ENCODE peak calls at places on chromosomes 3 and 15, in five cellular contexts. Q is Panc1, Z is body of pancreas, N is brain microvascular endothelial cell, Y is lower lobe of right lung. A is an unnamed sample.

GRCh38 chr15:60563539-60564404 is 84.8 kb upstream of the ICE2 start:
- DNase-seq in Q (no peak), N (no peak), Z (no peak), Y (no peak), A (no peak)

GRCh38 chr3:177914224-177914623 is 622.0 kb upstream of the KCNMB2 start:
- DNase-seq in Y (no peak), Z (no peak), Q (no peak), N (no peak), A (no peak)

GRCh38 chr3:38138347-38139190 is at the start of gene MYD88:
- DNase-seq in Z (peak), N (peak), Y (peak), Q (no peak), A (no peak)

GRCh38 chr15:61196156-61196555 is 32.9 kb downstream of the RORA start:
- DNase-seq in N (no peak), Q (no peak), Z (no peak), Y (no peak), A (no peak)

GRCh38 chr15:66701422-66702034 is 508 bp upstream of the SMAD6 start:
- DNase-seq in Y (peak), N (peak), Q (no peak), Z (no peak), A (peak)

GRCh38 chr3:192223815-192224214 is 503.5 kb downstream of the FGF12 start:
- DNase-seq in Z (no peak), Q (no peak), N (no peak), Y (no peak), A (no peak)

GRCh38 chr3:12840591-12841084 is 727 bp downstream of the RPL32 start:
- DNase-seq in Y (no peak), N (no peak), Q (no peak), Z (no peak), A (no peak)

GRCh38 chr3:78978037-78978436 is 789.8 kb downstream of the ROBO1 start:
- DNase-seq in Z (no peak), N (no peak), Q (no peak), Y (no peak), A (no peak)

GRCh38 chr3:12959838-12960378 is 113.3 kb downstream of the IQSEC1 start:
- DNase-seq in Q (no peak), N (no peak), Z (no peak), Y (peak), A (no peak)

GRCh38 chr3:126551066-126551838 is 7.5 kb downstream of the C3orf22 start:
- DNase-seq in Z (no peak), Y (peak), N (no peak), Q (no peak), A (peak)

GRCh38 chr15:85443593-85444328 is 63.4 kb downstream of the AKAP13 start:
- DNase-seq in Y (no peak), Q (peak), Z (peak), N (peak), A (no peak)

GRCh38 chr15:28109626-28110415 is 10.7 kb upstream of the OCA2 start:
- DNase-seq in N (no peak), Z (no peak), Y (no peak), Q (no peak), A (no peak)

GRCh38 chr3:158213461-158213860 is 103.6 kb downstream of the RSRC1 start:
- DNase-seq in N (no peak), Z (no peak), Q (no peak), Y (no peak), A (no peak)

GRCh38 chr3:61574854-61575253 is 13.5 kb downstream of the PTPRG start:
- DNase-seq in Q (no peak), Z (no peak), N (peak), Y (no peak), A (no peak)

GRCh38 chr3:121153851-121154250 is 245.8 kb downstream of the STXBP5L start:
- DNase-seq in Y (no peak), Q (no peak), N (no peak), Z (no peak), A (no peak)

GRCh38 chr15:32870240-32871033 is 152.6 kb downstream of the GREM1 start:
- DNase-seq in Q (peak), N (peak), Y (no peak), Z (no peak), A (no peak)

GRCh38 chr3:196323723-196324122 is 5.7 kb upstream of the DYNLT2B start:
- DNase-seq in N (no peak), Q (no peak), Z (no peak), Y (no peak), A (peak)

GRCh38 chr3:149390772-149391212 is 13.3 kb upstream of the TM4SF1 start:
- DNase-seq in Z (no peak), N (peak), Y (no peak), Q (no peak), A (no peak)

GRCh38 chr3:3200632-3201212 is 21.2 kb upstream of the CRBN start:
- DNase-seq in Z (peak), Q (peak), Y (no peak), N (peak), A (peak)

GRCh38 chr3:171526146-171526545 is 65.9 kb upstream of the TNIK start:
- DNase-seq in Q (no peak), Y (no peak), N (peak), Z (no peak), A (no peak)

GRCh38 chr15:76328962-76329361 is 7.6 kb upstream of the ISL2 start:
- DNase-seq in Z (no peak), N (no peak), Y (no peak), Q (no peak), A (no peak)

GRCh38 chr15:37111427-37111717 is 11.0 kb upstream of the MEIS2 start:
- DNase-seq in Q (no peak), Y (no peak), Z (no peak), N (no peak), A (peak)

GRCh38 chr15:52262364-52262763 is 33.2 kb downstream of the MYO5C start:
- DNase-seq in N (no peak), Q (no peak), Y (no peak), Z (no peak), A (no peak)

GRCh38 chr15:29094711-29095110 is 174.9 kb downstream of the NSMCE3 start:
- DNase-seq in Z (no peak), Q (no peak), Y (no peak), N (no peak), A (no peak)

GRCh38 chr3:51389423-51390183 is 1.5 kb upstream of the RBM15B start:
- DNase-seq in Z (peak), Q (peak), Y (peak), N (peak), A (peak)

GRCh38 chr3:59150039-59150438 is 100.2 kb upstream of the CFAP20DC start:
- DNase-seq in N (no peak), Z (no peak), Q (no peak), Y (no peak), A (no peak)

GRCh38 chr15:100493213-100493612 is 35.5 kb downstream of the CERS3 start:
- DNase-seq in Y (no peak), Z (no peak), N (no peak), Q (no peak), A (no peak)

GRCh38 chr3:150077581-150078247 is 107.0 kb upstream of the PFN2 start:
- DNase-seq in Q (no peak), Z (no peak), Y (no peak), N (no peak), A (no peak)

GRCh38 chr3:111412656-111413055 is 129.3 kb upstream of the CD96 start:
- DNase-seq in Y (no peak), Z (no peak), Q (no peak), N (no peak), A (no peak)

GRCh38 chr3:90134090-90134489 is 1026.7 kb downstream of the EPHA3 start:
- DNase-seq in Y (no peak), Z (no peak), Q (no peak), N (no peak), A (no peak)

GRCh38 chr15:96070636-96071035 is 259.9 kb upstream of the NR2F2 start:
- DNase-seq in Z (no peak), N (peak), Q (no peak), Y (no peak), A (no peak)

GRCh38 chr3:140244893-140245292 is 309.9 kb downstream of the CLSTN2 start:
- DNase-seq in N (no peak), Y (no peak), Z (no peak), Q (no peak), A (no peak)

GRCh38 chr3:159080821-159081220 is 279.0 kb downstream of the MFSD1 start:
- DNase-seq in Y (no peak), N (no peak), Z (no peak), Q (no peak), A (no peak)

GRCh38 chr15:99435761-99436346 is 129.9 kb upstream of the MEF2A start:
- DNase-seq in Q (no peak), N (no peak), Y (no peak), Z (peak), A (peak)
- H3K27ac ChIP-seq in Q (no peak), N (no peak), Y (peak), Z (no peak), A (no peak)

GRCh38 chr3:71511037-71511436 is 72.5 kb downstream of the FOXP1 start:
- DNase-seq in Y (no peak), Q (no peak), N (peak), Z (no peak), A (no peak)
- TF ChIP-seq CTCF in Y (no peak), Q (no peak), N (no peak), Z (no peak), A (no peak)

GRCh38 chr3:71585126-71585525 is 1.6 kb upstream of the FOXP1 start:
- DNase-seq in Q (no peak), Y (no peak), Z (no peak), N (no peak), A (no peak)

GRCh38 chr3:71587958-71588357 is 4.4 kb upstream of the FOXP1 start:
- DNase-seq in Y (no peak), Q (no peak), N (no peak), Z (no peak), A (no peak)

GRCh38 chr3:71589132-71589531 is 5.6 kb upstream of the FOXP1 start:
- DNase-seq in Z (no peak), Q (no peak), N (no peak), Y (no peak), A (no peak)

GRCh38 chr3:71585891-71586809 is 2.6 kb upstream of the FOXP1 start:
- DNase-seq in Q (peak), Z (no peak), N (no peak), Y (no peak), A (no peak)

GRCh38 chr3:71586810-71587242 is 3.3 kb upstream of the FOXP1 start:
- DNase-seq in Y (no peak), Z (no peak), N (no peak), Q (no peak), A (no peak)
- H3K27ac ChIP-seq in Y (no peak), Z (no peak), N (no peak), Q (no peak), A (no peak)

GRCh38 chr3:23968467-23969184 is 23.5 kb downstream of the NR1D2 start:
- DNase-seq in N (no peak), Z (no peak), Q (peak), Y (no peak), A (no peak)
- TF ChIP-seq CTCF in N (no peak), Z (no peak), Q (no peak), Y (no peak), A (no peak)

A was measured in WERI-Rb-1.